ENCODE peak calls at places on chromosomes 7 and 10, in seven cellular contexts. One of them, this sample, is unnamed.

GRCh38 chr10:124339119-124339807 is 79.5 kb downstream of the OAT start:
- DNase-seq in OCI-LY7: no peak
- DNase-seq in stomach: peak
- DNase-seq in colonic mucosa: no peak
- DNase-seq in left ventricle myocardium inferior: no peak
- DNase-seq in pancreas: no peak
- DNase-seq in body of pancreas: no peak
- DNase-seq in this sample: no peak

GRCh38 chr7:18352339-18353255 is 143.0 kb upstream of the HDAC9 start:
- DNase-seq in OCI-LY7: peak
- DNase-seq in stomach: peak
- DNase-seq in colonic mucosa: peak
- DNase-seq in left ventricle myocardium inferior: no peak
- DNase-seq in pancreas: no peak
- DNase-seq in body of pancreas: peak
- DNase-seq in this sample: no peak

GRCh38 chr10:123380491-123381085 is 226.4 kb downstream of the BUB3 start:
- DNase-seq in OCI-LY7: no peak
- DNase-seq in stomach: no peak
- DNase-seq in colonic mucosa: no peak
- DNase-seq in left ventricle myocardium inferior: no peak
- DNase-seq in pancreas: no peak
- DNase-seq in body of pancreas: no peak
- DNase-seq in this sample: no peak

GRCh38 chr10:103382769-103383168 is 13.5 kb downstream of the ATP5MK start:
- DNase-seq in OCI-LY7: no peak
- DNase-seq in stomach: no peak
- DNase-seq in colonic mucosa: no peak
- DNase-seq in left ventricle myocardium inferior: no peak
- DNase-seq in pancreas: no peak
- DNase-seq in body of pancreas: no peak
- DNase-seq in this sample: no peak

GRCh38 chr10:89520711-89521110 is 14.7 kb downstream of the SLC16A12 start:
- DNase-seq in OCI-LY7: no peak
- DNase-seq in stomach: no peak
- DNase-seq in colonic mucosa: no peak
- DNase-seq in left ventricle myocardium inferior: no peak
- DNase-seq in pancreas: no peak
- DNase-seq in body of pancreas: no peak
- DNase-seq in this sample: no peak

GRCh38 chr7:14219125-14219524 is 229.7 kb upstream of the ETV1 start:
- DNase-seq in OCI-LY7: no peak
- DNase-seq in stomach: no peak
- DNase-seq in colonic mucosa: no peak
- DNase-seq in left ventricle myocardium inferior: no peak
- DNase-seq in pancreas: no peak
- DNase-seq in body of pancreas: no peak
- DNase-seq in this sample: no peak

GRCh38 chr7:6256709-6257535 is 15.5 kb downstream of the CYTH3 start:
- DNase-seq in OCI-LY7: no peak
- DNase-seq in stomach: no peak
- DNase-seq in colonic mucosa: peak
- DNase-seq in left ventricle myocardium inferior: peak
- DNase-seq in pancreas: no peak
- DNase-seq in body of pancreas: no peak
- DNase-seq in this sample: no peak

GRCh38 chr7:12130664-12131063 is 80.4 kb upstream of the TMEM106B start:
- DNase-seq in OCI-LY7: no peak
- DNase-seq in stomach: no peak
- DNase-seq in colonic mucosa: no peak
- DNase-seq in left ventricle myocardium inferior: no peak
- DNase-seq in pancreas: no peak
- DNase-seq in body of pancreas: no peak
- DNase-seq in this sample: no peak

GRCh38 chr10:61731638-61732037 is 68.9 kb downstream of the CABCOCO1 start:
- DNase-seq in OCI-LY7: no peak
- DNase-seq in stomach: no peak
- DNase-seq in colonic mucosa: no peak
- DNase-seq in left ventricle myocardium inferior: no peak
- DNase-seq in pancreas: no peak
- DNase-seq in body of pancreas: no peak
- DNase-seq in this sample: no peak

GRCh38 chr10:110323503-110323902 is 18.8 kb upstream of the SMNDC1 start:
- DNase-seq in OCI-LY7: no peak
- DNase-seq in stomach: no peak
- DNase-seq in colonic mucosa: no peak
- DNase-seq in left ventricle myocardium inferior: no peak
- DNase-seq in pancreas: no peak
- DNase-seq in body of pancreas: no peak
- DNase-seq in this sample: no peak

GRCh38 chr10:43254881-43255643 is 11.8 kb downstream of the RASGEF1A start:
- DNase-seq in OCI-LY7: no peak
- DNase-seq in stomach: peak
- DNase-seq in colonic mucosa: peak
- DNase-seq in left ventricle myocardium inferior: peak
- DNase-seq in pancreas: peak
- DNase-seq in body of pancreas: peak
- DNase-seq in this sample: no peak

GRCh38 chr10:5480162-5480931 is 19.0 kb downstream of the CALML5 start:
- DNase-seq in OCI-LY7: no peak
- DNase-seq in stomach: no peak
- DNase-seq in colonic mucosa: no peak
- DNase-seq in left ventricle myocardium inferior: no peak
- DNase-seq in pancreas: no peak
- DNase-seq in body of pancreas: no peak
- DNase-seq in this sample: no peak

GRCh38 chr10:91820144-91820543 is 21.9 kb downstream of the TNKS2 start:
- DNase-seq in OCI-LY7: no peak
- DNase-seq in stomach: no peak
- DNase-seq in colonic mucosa: no peak
- DNase-seq in left ventricle myocardium inferior: no peak
- DNase-seq in pancreas: no peak
- DNase-seq in body of pancreas: no peak
- DNase-seq in this sample: no peak

GRCh38 chr10:70832852-70833542 is 17.2 kb downstream of the SGPL1 start:
- DNase-seq in OCI-LY7: no peak
- DNase-seq in stomach: no peak
- DNase-seq in colonic mucosa: no peak
- DNase-seq in left ventricle myocardium inferior: no peak
- DNase-seq in pancreas: no peak
- DNase-seq in body of pancreas: no peak
- DNase-seq in this sample: no peak
- H3K27ac ChIP-seq in OCI-LY7: no peak
- H3K27ac ChIP-seq in stomach: no peak
- H3K27ac ChIP-seq in colonic mucosa: no peak
- H3K27ac ChIP-seq in left ventricle myocardium inferior: no peak
- H3K27ac ChIP-seq in pancreas: no peak
- H3K27ac ChIP-seq in body of pancreas: no peak
- H3K27ac ChIP-seq in this sample: no peak

GRCh38 chr10:101047961-101048892 is 13.6 kb upstream of the KAZALD1 start:
- DNase-seq in OCI-LY7: no peak
- DNase-seq in stomach: no peak
- DNase-seq in colonic mucosa: peak
- DNase-seq in left ventricle myocardium inferior: no peak
- DNase-seq in pancreas: no peak
- DNase-seq in body of pancreas: peak
- DNase-seq in this sample: no peak
- TF ChIP-seq CTCF in OCI-LY7: no peak
- TF ChIP-seq CTCF in stomach: no peak
- TF ChIP-seq CTCF in colonic mucosa: no peak
- TF ChIP-seq CTCF in left ventricle myocardium inferior: no peak
- TF ChIP-seq CTCF in pancreas: no peak
- TF ChIP-seq CTCF in body of pancreas: no peak
- TF ChIP-seq CTCF in this sample: no peak

GRCh38 chr7:95737828-95738505 is 34.4 kb upstream of the DYNC1I1 start:
- DNase-seq in OCI-LY7: no peak
- DNase-seq in stomach: no peak
- DNase-seq in colonic mucosa: no peak
- DNase-seq in left ventricle myocardium inferior: no peak
- DNase-seq in pancreas: no peak
- DNase-seq in body of pancreas: no peak
- DNase-seq in this sample: no peak
- H3K27ac ChIP-seq in OCI-LY7: no peak
- H3K27ac ChIP-seq in stomach: no peak
- H3K27ac ChIP-seq in colonic mucosa: no peak
- H3K27ac ChIP-seq in left ventricle myocardium inferior: no peak
- H3K27ac ChIP-seq in pancreas: no peak
- H3K27ac ChIP-seq in body of pancreas: no peak
- H3K27ac ChIP-seq in this sample: no peak

GRCh38 chr10:73768881-73769280 is 13.0 kb upstream of the CHCHD1 start:
- DNase-seq in OCI-LY7: peak
- DNase-seq in stomach: no peak
- DNase-seq in colonic mucosa: no peak
- DNase-seq in left ventricle myocardium inferior: no peak
- DNase-seq in pancreas: no peak
- DNase-seq in body of pancreas: no peak
- DNase-seq in this sample: no peak
- TF ChIP-seq CTCF in OCI-LY7: peak
- TF ChIP-seq CTCF in stomach: no peak
- TF ChIP-seq CTCF in colonic mucosa: no peak
- TF ChIP-seq CTCF in left ventricle myocardium inferior: no peak
- TF ChIP-seq CTCF in pancreas: no peak
- TF ChIP-seq CTCF in body of pancreas: no peak
- TF ChIP-seq CTCF in this sample: no peak

GRCh38 chr7:106012935-106013439 is 49.9 kb downstream of the CDHR3 start:
- DNase-seq in OCI-LY7: no peak
- DNase-seq in stomach: no peak
- DNase-seq in colonic mucosa: no peak
- DNase-seq in left ventricle myocardium inferior: no peak
- DNase-seq in pancreas: no peak
- DNase-seq in body of pancreas: no peak
- DNase-seq in this sample: no peak

GRCh38 chr7:106009511-106010226 is 46.6 kb downstream of the CDHR3 start:
- DNase-seq in OCI-LY7: peak
- DNase-seq in stomach: peak
- DNase-seq in colonic mucosa: peak
- DNase-seq in left ventricle myocardium inferior: peak
- DNase-seq in pancreas: peak
- DNase-seq in body of pancreas: peak
- DNase-seq in this sample: peak

GRCh38 chr7:106012184-106012583 is 49.1 kb downstream of the CDHR3 start:
- DNase-seq in OCI-LY7: no peak
- DNase-seq in stomach: no peak
- DNase-seq in colonic mucosa: no peak
- DNase-seq in left ventricle myocardium inferior: no peak
- DNase-seq in pancreas: no peak
- DNase-seq in body of pancreas: no peak
- DNase-seq in this sample: no peak

GRCh38 chr7:106010331-106010730 is 47.3 kb downstream of the CDHR3 start:
- DNase-seq in OCI-LY7: peak
- DNase-seq in stomach: no peak
- DNase-seq in colonic mucosa: no peak
- DNase-seq in left ventricle myocardium inferior: no peak
- DNase-seq in pancreas: no peak
- DNase-seq in body of pancreas: no peak
- DNase-seq in this sample: no peak

GRCh38 chr7:106010866-106011265 is 47.8 kb downstream of the CDHR3 start:
- DNase-seq in OCI-LY7: no peak
- DNase-seq in stomach: no peak
- DNase-seq in colonic mucosa: no peak
- DNase-seq in left ventricle myocardium inferior: no peak
- DNase-seq in pancreas: no peak
- DNase-seq in body of pancreas: no peak
- DNase-seq in this sample: no peak
- H3K27ac ChIP-seq in OCI-LY7: no peak
- H3K27ac ChIP-seq in stomach: no peak
- H3K27ac ChIP-seq in colonic mucosa: no peak
- H3K27ac ChIP-seq in left ventricle myocardium inferior: no peak
- H3K27ac ChIP-seq in pancreas: no peak
- H3K27ac ChIP-seq in body of pancreas: no peak
- H3K27ac ChIP-seq in this sample: no peak